ENCODE peak calls at places on chromosomes 13 and 19, in eight cellular contexts. U is PC-3; F is iPS DF 6.9; C is heart right ventricle; O is psoas muscle; Q is tibial nerve; G is left ventricle myocardium inferior; Z is CD8-positive, alpha-beta memory T cell. N is an unnamed sample. For H3K4me1, the result is how much of the 10 kb centered on the place peaks cover.

GRCh38 chr13:30618186-30618937 is 642 bp downstream of the USPL1 start:
- DNase-seq in U (peak), F (no peak), C (no peak), O (no peak), Q (no peak), G (no peak), Z (peak), N (no peak)

GRCh38 chr13:114310961-114311360 is 3.3 kb upstream of the CHAMP1 start:
- DNase-seq in U (no peak), F (no peak), C (no peak), O (no peak), Q (no peak), G (no peak), Z (no peak), N (no peak)

GRCh38 chr19:18290250-18291018 is 9.0 kb upstream of the JUND start:
- DNase-seq in U (no peak), F (no peak), C (no peak), O (no peak), Q (no peak), G (peak), Z (peak), N (no peak)

GRCh38 chr13:63449549-63449948 is 2033.9 kb upstream of the PCDH20 start:
- DNase-seq in U (no peak), F (no peak), C (no peak), O (no peak), Q (no peak), G (no peak), Z (no peak), N (no peak)

GRCh38 chr13:42947925-42948324 is 44.1 kb downstream of the EPSTI1 start:
- DNase-seq in U (no peak), F (no peak), C (no peak), O (no peak), Q (no peak), G (no peak), Z (no peak), N (no peak)

GRCh38 chr13:106156468-106156867 is 379.0 kb downstream of the EFNB2 start:
- DNase-seq in U (peak), F (no peak), C (no peak), O (no peak), Q (no peak), G (no peak), Z (no peak), N (no peak)

GRCh38 chr13:29754486-29754806 is 96.0 kb downstream of the UBL3 start:
- DNase-seq in U (peak), F (no peak), C (no peak), O (no peak), Q (no peak), G (no peak), Z (no peak), N (no peak)

GRCh38 chr19:39160523-39160861 is 34.9 kb downstream of the PAK4 start:
- DNase-seq in U (peak), F (no peak), C (peak), O (peak), Q (peak), G (peak), Z (no peak), N (no peak)

GRCh38 chr19:35425682-35426081 is 22.4 kb upstream of the FFAR2 start:
- DNase-seq in U (no peak), F (no peak), C (no peak), O (no peak), Q (no peak), G (no peak), Z (no peak), N (no peak)

GRCh38 chr19:5369962-5370367 is 29.4 kb upstream of the PTPRS start:
- DNase-seq in U (peak), F (no peak), C (peak), O (peak), Q (no peak), G (peak), Z (no peak), N (no peak)

GRCh38 chr13:98390086-98390697 is 186.7 kb downstream of the STK24 start:
- DNase-seq in U (no peak), F (no peak), C (no peak), O (no peak), Q (no peak), G (no peak), Z (no peak), N (no peak)

GRCh38 chr13:26971990-26972888 is 199.4 kb downstream of the USP12 start:
- DNase-seq in U (peak), F (peak), C (no peak), O (no peak), Q (no peak), G (no peak), Z (no peak), N (no peak)

GRCh38 chr19:18091217-18091608 is 4.5 kb upstream of the IL12RB1 start:
- DNase-seq in U (no peak), F (no peak), C (peak), O (peak), Q (peak), G (peak), Z (peak), N (no peak)

GRCh38 chr13:50156722-50157121 is 141.5 kb downstream of the KCNRG start:
- DNase-seq in U (no peak), F (no peak), C (no peak), O (no peak), Q (peak), G (no peak), Z (no peak), N (no peak)

GRCh38 chr19:51593969-51594773 is 23.1 kb downstream of the ZNF175 start:
- DNase-seq in U (peak), F (peak), C (peak), O (peak), Q (peak), G (peak), Z (peak), N (peak)

GRCh38 chr13:35860661-35861060 is 270.5 kb downstream of the DCLK1 start:
- DNase-seq in U (no peak), F (no peak), C (no peak), O (no peak), Q (no peak), G (no peak), Z (no peak), N (no peak)

GRCh38 chr13:59413121-59413520 is 750.6 kb downstream of the DIAPH3 start:
- DNase-seq in U (no peak), F (no peak), C (no peak), O (no peak), Q (no peak), G (no peak), Z (no peak), N (no peak)

GRCh38 chr13:43757266-43757665 is 29.5 kb downstream of the ENOX1 start:
- DNase-seq in U (no peak), F (no peak), C (no peak), O (no peak), Q (no peak), G (no peak), Z (no peak), N (no peak)

GRCh38 chr13:33128134-33128533 is 111.9 kb downstream of the KL start:
- DNase-seq in U (peak), F (no peak), C (no peak), O (no peak), Q (no peak), G (no peak), Z (no peak), N (no peak)

GRCh38 chr13:24083722-24084421 is 76.6 kb upstream of the SPATA13 start:
- DNase-seq in U (no peak), F (no peak), C (no peak), O (no peak), Q (no peak), G (no peak), Z (no peak), N (no peak)

GRCh38 chr13:71867101-71867814 is at the start of gene DACH1:
- DNase-seq in U (peak), F (no peak), C (peak), O (peak), Q (peak), G (peak), Z (no peak), N (no peak)

GRCh38 chr19:35712910-35713845 is 4.6 kb upstream of the KMT2B start:
- DNase-seq in U (no peak), F (no peak), C (no peak), O (no peak), Q (no peak), G (no peak), Z (peak), N (no peak)

GRCh38 chr19:13091400-13092161 is 11.1 kb downstream of the LYL1 start:
- DNase-seq in U (no peak), F (no peak), C (peak), O (peak), Q (peak), G (peak), Z (no peak), N (no peak)

GRCh38 chr13:48494874-48495273 is 38.0 kb downstream of the RCBTB2 start:
- DNase-seq in U (no peak), F (no peak), C (no peak), O (no peak), Q (no peak), G (no peak), Z (no peak), N (no peak)

GRCh38 chr13:84810781-84811180 is 928.5 kb upstream of the SLITRK1 start:
- DNase-seq in U (no peak), F (no peak), C (no peak), O (no peak), Q (no peak), G (no peak), Z (no peak), N (no peak)

GRCh38 chr19:52453324-52454094 is at the start of gene ZNF578:
- DNase-seq in U (no peak), F (peak), C (peak), O (peak), Q (peak), G (peak), Z (peak), N (no peak)

GRCh38 chr13:71306821-71307220 is 560.2 kb downstream of the DACH1 start:
- DNase-seq in U (no peak), F (no peak), C (no peak), O (no peak), Q (no peak), G (no peak), Z (no peak), N (no peak)

GRCh38 chr13:99985243-99985874 is 3.8 kb downstream of the ZIC2 start:
- DNase-seq in U (no peak), F (no peak), C (no peak), O (no peak), Q (no peak), G (no peak), Z (no peak), N (no peak)

GRCh38 chr19:16828990-16829821 is at the start of gene SIN3B:
- DNase-seq in U (peak), F (no peak), C (peak), O (peak), Q (peak), G (peak), Z (peak), N (no peak)

GRCh38 chr19:16829822-16830289 is 658 bp downstream of the SIN3B start:
- DNase-seq in U (no peak), F (no peak), C (no peak), O (no peak), Q (no peak), G (no peak), Z (no peak), N (no peak)

GRCh38 chr19:16824658-16825311 is 4.4 kb upstream of the SIN3B start:
- DNase-seq in U (peak), F (no peak), C (no peak), O (no peak), Q (no peak), G (no peak), Z (no peak), N (no peak)

GRCh38 chr19:16822648-16823047 is 6.5 kb upstream of the SIN3B start:
- DNase-seq in U (no peak), F (no peak), C (no peak), O (no peak), Q (no peak), G (no peak), Z (no peak), N (no peak)

DNA sequence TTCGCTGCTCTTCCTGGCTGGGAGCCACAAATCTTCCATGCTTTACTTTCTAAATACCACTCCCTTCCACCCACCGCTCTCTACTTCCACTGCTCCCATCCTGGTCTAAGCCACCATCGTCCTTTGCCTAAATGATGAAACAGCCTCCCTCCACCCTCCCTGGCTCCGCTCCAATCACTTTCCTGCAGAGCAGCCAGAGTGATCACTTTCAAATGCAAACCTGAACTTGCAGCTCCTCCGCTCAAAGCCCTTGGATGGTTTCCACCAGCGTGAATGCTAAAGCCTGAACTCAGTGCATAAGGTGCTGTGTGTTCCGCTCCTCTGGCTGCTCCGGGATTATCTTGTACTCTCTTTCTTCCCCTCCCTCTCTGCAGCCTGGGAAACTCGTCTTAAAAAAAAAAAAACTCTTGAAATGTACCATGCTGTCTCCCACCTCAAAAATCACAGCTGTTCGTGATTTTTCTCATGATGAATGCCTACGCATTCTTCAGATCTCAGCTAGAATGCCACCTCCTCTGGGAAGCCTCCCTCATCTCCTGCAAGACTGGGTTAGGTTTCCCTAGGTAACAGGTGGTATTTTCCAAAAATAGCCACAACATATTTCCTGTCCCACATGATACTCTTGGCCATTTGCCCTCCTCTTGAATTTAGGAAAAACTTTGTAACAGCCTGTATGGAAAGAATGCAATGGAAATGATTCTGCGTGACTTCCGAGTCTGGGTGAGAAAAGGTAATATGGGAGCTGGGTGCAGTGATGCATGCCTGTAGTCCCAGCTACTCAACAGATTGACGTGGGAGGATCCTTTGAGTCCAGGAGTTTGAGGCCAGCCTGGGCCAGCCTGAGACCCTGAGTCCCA is 3.7 kb upstream of the SIN3B start:
- DNase-seq in U (no peak), F (no peak), C (peak), O (peak), Q (peak), G (peak), Z (no peak), N (no peak)
- H3K4me1 ChIP-seq in U (under half), F (under half), C (under half), O (under half), Q (under half), G (under half), Z (under half), N (under half)

GRCh38 chr19:49952475-49952829 is 8.5 kb downstream of the SIGLEC11 start:
- DNase-seq in U (no peak), F (no peak), C (no peak), O (no peak), Q (no peak), G (no peak), Z (no peak), N (no peak)
- H3K4me1 ChIP-seq in U (under half), F (under half), C (under half), O (under half), Q (under half), G (under half), Z (under half), N (under half)

GRCh38 chr13:22931576-22931975 is 249.2 kb upstream of the SGCG start:
- DNase-seq in U (no peak), F (no peak), C (no peak), O (no peak), Q (no peak), G (no peak), Z (no peak), N (no peak)

GRCh38 chr13:22937241-22937640 is 243.5 kb upstream of the SGCG start:
- DNase-seq in U (no peak), F (no peak), C (no peak), O (no peak), Q (no peak), G (no peak), Z (no peak), N (no peak)

GRCh38 chr13:22933571-22934181 is 247.1 kb upstream of the SGCG start:
- DNase-seq in U (no peak), F (no peak), C (no peak), O (no peak), Q (no peak), G (no peak), Z (no peak), N (no peak)

GRCh38 chr13:22936228-22936627 is 244.6 kb upstream of the SGCG start:
- DNase-seq in U (no peak), F (no peak), C (no peak), O (no peak), Q (no peak), G (no peak), Z (no peak), N (no peak)

GRCh38 chr13:22934744-22935523 is 245.8 kb upstream of the SGCG start:
- DNase-seq in U (no peak), F (no peak), C (no peak), O (no peak), Q (no peak), G (no peak), Z (no peak), N (no peak)
- H3K4me1 ChIP-seq in U (under half), F (under half), C (under half), O (under half), Q (under half), G (under half), Z (under half), N (under half)

GRCh38 chr19:34373601-34374288 is 8.7 kb downstream of the GPI start:
- DNase-seq in U (no peak), F (no peak), C (no peak), O (no peak), Q (no peak), G (no peak), Z (no peak), N (no peak)
- H3K4me1 ChIP-seq in U (under half), F (under half), C (under half), O (under half), Q (under half), G (under half), Z (under half), N (under half)

DNA sequence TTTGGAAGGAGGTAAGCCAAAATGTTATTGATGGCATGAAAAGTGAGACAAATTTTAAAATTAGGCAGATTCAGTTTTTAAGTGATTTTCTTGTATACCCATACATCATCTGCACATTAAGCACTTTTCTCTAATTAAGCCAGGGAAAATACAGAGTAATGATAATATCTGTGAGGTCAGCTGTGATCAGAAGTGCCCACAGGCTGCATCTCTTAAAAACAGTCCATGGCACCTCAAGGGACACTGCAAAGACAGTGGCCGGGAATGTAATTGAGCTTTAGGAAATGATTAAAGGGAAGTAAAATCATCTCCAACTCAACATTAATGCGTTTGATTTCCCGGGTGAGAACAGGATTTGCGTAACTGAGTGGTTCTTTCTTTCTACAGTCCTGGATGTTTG is 2.0 kb downstream of the COL4A1 start:
- DNase-seq in U (no peak), F (no peak), C (no peak), O (no peak), Q (no peak), G (no peak), Z (no peak), N (no peak)
- H3K4me1 ChIP-seq in U (under half), F (under half), C (half or more), O (under half), Q (under half), G (half or more), Z (under half), N (under half)

DNA sequence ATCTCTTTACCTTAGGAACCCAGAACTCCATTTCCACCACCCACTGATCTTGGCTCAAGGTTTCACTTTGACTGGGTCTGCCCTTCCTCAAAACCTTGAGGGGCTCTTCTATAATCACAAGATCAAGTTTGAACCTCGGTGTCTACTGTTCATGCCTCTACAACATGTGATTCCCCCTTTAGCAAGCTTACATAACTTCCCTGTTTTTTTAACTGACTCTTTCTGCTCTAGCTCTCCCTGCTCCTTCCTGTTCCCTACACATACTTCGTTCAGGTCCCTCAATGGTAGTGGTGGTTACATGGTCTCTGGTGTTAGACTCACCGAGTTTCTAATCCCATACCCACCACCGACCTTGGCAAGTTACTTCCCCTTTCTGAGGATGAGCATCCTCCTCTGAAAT is 26.7 kb downstream of the CEACAM8 start:
- DNase-seq in U (no peak), F (no peak), C (no peak), O (no peak), Q (no peak), G (no peak), Z (no peak), N (no peak)
- H3K4me1 ChIP-seq in U (under half), F (under half), C (under half), O (under half), Q (under half), G (under half), Z (under half), N (under half)

DNA sequence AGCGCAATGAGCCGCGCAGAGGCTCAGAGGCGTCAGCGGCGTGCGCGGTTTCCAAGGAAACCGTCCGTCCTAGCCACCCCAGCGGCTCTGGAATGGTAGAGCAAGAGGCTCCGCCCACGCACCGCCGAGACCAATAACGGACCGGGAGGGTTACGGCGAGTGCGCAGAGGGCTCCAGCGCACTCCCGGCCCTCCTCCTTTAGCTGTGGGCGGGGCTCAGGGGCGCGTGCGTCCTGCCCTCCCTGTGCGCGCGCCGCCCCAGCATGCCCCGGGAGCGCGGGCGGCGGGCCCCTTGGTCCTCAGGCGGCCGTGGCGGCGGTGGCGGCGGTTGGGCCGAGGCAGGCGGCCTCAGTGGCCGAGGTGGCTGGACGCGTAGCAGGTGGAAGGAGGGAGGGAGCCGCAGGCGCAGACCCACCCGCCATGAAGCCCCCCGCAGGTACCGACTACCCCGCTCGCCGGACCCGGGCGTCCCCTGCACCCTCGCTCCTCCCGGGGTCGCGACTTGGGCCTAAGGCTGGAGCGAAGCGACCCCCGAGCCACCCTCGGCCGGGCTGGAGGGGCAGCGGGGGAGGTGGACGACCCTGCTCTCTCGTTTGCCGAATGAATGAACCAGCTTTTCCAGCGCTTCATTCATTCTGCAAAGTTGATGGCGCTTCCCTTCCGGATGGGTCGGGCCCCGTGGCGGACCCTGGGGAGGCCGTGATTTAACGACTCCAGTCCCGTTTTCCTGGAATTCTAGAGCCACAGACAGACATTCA is at the start of gene THOP1:
- DNase-seq in U (peak), F (peak), C (peak), O (peak), Q (peak), G (peak), Z (peak), N (peak)
- H3K4me1 ChIP-seq in U (under half), F (under half), C (half or more), O (under half), Q (under half), G (half or more), Z (under half), N (under half)

GRCh38 chr13:54198911-54199310 is 1170.3 kb downstream of the OLFM4 start:
- DNase-seq in U (no peak), F (no peak), C (no peak), O (no peak), Q (no peak), G (no peak), Z (no peak), N (no peak)

GRCh38 chr13:54196684-54197083 is 1168.1 kb downstream of the OLFM4 start:
- DNase-seq in U (no peak), F (no peak), C (no peak), O (no peak), Q (no peak), G (no peak), Z (no peak), N (no peak)

GRCh38 chr13:54194233-54195024 is 1165.8 kb downstream of the OLFM4 start:
- DNase-seq in U (no peak), F (no peak), C (no peak), O (no peak), Q (no peak), G (no peak), Z (no peak), N (no peak)
- H3K4me1 ChIP-seq in U (under half), F (under half), C (under half), O (under half), Q (under half), G (under half), Z (under half), N (under half)